ENCODE peak calls at places on chromosomes 7 and 10, in four cellular contexts. Q is nephron progenitor cell, C is GM23338, G is WTC11. R is an unnamed sample.

GRCh38 chr7:39288303-39288702 is 277.9 kb upstream of the YAE1 start:
- DNase-seq in C (no peak), G (no peak), Q (no peak), R (no peak)

GRCh38 chr7:4124904-4125477 is 557.1 kb upstream of the FOXK1 start:
- DNase-seq in G (no peak), C (no peak), Q (no peak), R (no peak)

GRCh38 chr7:85950871-85951270 is 692.8 kb upstream of the GRM3 start:
- DNase-seq in G (no peak), Q (no peak), C (no peak), R (no peak)

GRCh38 chr10:31490858-31491504 is 172.0 kb downstream of the ZEB1 start:
- DNase-seq in Q (peak), C (peak), G (no peak), R (no peak)

GRCh38 chr7:55231736-55232280 is 133.3 kb upstream of the LANCL2 start:
- DNase-seq in C (no peak), G (no peak), Q (no peak), R (no peak)

GRCh38 chr10:2576892-2577291 is 490.5 kb upstream of the PFKP start:
- DNase-seq in C (peak), G (no peak), Q (no peak), R (no peak)

GRCh38 chr10:122388287-122388997 is 13.9 kb downstream of the PLEKHA1 start:
- DNase-seq in C (no peak), G (no peak), Q (no peak), R (no peak)

GRCh38 chr10:29243750-29244149 is 45.1 kb upstream of the LYZL1 start:
- DNase-seq in G (peak), C (peak), Q (no peak), R (no peak)

DNA sequence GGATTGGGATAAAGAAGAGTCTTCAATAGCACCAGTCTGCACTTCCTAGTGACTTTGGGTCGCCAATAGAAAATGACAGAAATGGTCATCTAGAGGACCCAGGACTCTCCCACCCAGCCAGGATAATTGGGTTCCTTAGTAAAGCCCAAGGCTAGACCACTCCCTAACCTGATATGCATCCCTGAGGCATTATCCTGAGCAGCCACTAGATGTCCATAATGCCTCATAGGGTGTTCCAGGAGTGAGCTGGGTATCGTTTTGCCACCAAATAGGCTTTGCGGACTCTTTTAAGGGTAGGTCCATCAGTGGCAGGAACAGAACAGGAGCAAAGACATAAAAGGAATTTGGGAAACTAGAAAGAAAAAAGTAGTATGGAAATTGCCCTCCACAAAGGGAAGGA is 4.5 kb upstream of the LRRC4 start:
- DNase-seq in C (peak), G (no peak), Q (no peak), R (no peak)
- TF ChIP-seq CTCF in C (peak), G (no peak), Q (peak), R (peak)

GRCh38 chr7:49094866-49095265 is 170.5 kb downstream of the CDC14C start:
- DNase-seq in G (no peak), C (no peak), Q (no peak), R (no peak)

GRCh38 chr7:49089717-49090116 is 165.4 kb downstream of the CDC14C start:
- DNase-seq in Q (no peak), G (no peak), C (peak), R (no peak)

GRCh38 chr7:49091519-49091918 is 167.2 kb downstream of the CDC14C start:
- DNase-seq in Q (no peak), C (no peak), G (no peak), R (no peak)

GRCh38 chr7:49093218-49093617 is 168.9 kb downstream of the CDC14C start:
- DNase-seq in C (no peak), Q (no peak), G (no peak), R (no peak)

DNA sequence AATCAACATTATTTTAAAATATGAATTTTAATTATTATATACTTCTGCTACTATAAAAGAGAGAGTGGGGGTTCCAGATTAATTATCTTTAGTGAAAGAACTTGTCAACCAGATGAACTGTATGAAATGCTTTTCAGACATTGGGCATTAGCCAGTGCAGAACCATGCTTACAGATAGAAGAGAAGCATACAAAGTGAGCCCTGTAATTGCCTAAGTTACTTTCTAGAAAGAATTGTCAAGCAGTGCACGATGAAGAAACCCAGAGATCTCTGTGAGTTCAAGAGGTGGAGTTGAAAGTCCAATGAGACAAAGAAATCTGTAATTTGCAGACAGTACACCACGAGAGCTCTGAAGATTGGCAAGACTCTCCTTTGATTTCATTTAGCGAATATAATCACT is 166.7 kb downstream of the CDC14C start:
- DNase-seq in Q (no peak), G (no peak), C (no peak), R (no peak)
- TF ChIP-seq CTCF in Q (no peak), G (no peak), C (no peak), R (no peak)

GRCh38 chr10:131056091-131056490 is 255.4 kb downstream of the TCERG1L start:
- DNase-seq in G (no peak), Q (no peak), C (no peak), R (no peak)
- TF ChIP-seq CTCF in G (no peak), Q (no peak), C (no peak), R (no peak)

DNA sequence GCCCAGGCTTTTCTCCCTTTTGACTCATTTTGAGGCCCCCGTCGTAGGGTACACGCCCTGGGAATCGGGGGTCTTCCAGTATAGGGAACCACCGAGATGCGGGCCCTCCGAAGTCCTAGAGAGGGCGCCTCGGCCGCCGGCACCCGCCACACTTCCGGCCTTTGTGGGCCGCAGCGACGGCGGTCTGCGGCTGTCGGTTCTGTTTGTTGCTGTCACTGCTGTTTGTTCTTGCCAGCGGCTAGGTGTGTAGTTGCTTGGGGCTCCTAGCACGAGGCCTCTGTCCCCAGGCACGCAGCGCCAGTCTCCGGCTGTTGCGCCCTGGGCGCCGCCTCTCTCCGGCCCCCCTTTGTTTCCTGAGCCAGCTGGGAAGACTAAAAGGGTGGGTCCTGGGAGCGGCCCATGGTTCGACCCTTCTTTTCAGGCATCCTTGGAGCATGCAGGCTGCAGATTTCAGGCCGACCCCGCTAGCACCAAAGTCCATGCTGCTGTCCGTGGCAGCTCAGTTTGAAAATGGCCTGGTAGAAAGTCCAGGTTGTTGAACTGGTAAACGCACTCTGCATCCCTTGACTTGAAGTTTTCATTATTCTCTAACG is 17.8 kb upstream of the ZKSCAN1 start:
- DNase-seq in C (peak), Q (no peak), G (peak), R (no peak)
- TF ChIP-seq CTCF in C (no peak), Q (no peak), G (no peak), R (no peak)

DNA sequence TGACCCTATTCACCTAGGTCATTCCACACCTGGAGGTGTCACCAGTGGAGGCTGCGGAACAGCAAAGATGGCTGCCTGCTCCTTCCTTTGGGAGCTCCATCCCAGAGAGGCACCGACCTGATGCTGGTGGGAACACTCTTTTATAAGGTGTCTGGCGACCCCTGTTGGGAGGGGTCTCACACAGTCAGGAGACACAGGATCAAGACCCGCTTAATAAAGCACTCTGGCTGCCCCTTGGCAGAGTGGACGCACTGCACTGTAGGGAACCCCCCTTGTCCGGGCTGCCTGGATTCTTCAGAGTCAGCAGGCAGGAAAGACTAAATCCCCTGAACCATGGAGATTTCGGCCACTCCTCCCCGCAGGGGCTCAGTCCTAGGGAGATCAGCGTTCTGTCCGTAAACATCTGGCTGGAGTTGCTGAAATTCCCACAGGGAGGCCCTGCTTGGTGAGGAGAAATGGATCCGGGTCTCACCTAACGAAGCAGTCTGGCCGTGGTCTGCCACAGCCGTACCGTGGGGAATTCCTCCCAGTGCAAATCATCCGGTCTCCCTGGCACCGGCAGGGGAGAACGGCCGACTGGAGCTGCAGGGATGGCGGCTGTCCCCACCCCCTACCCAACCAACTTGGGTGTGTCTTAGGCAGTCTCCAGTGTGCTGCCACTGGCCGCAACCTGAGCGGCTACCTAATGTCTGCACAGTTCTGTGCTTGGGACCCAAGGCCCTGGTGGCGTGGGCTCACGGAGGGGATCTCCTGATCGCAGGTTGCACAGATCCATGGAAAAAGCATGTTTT is 66.1 kb downstream of the LSMEM1 start:
- DNase-seq in C (peak), G (peak), Q (no peak), R (peak)
- TF ChIP-seq CTCF in C (peak), G (no peak), Q (no peak), R (no peak)

GRCh38 chr7:95045236-95045923 is 138.0 kb downstream of the PPP1R9A start:
- DNase-seq in C (peak), Q (no peak), G (peak), R (no peak)
- TF ChIP-seq CTCF in C (peak), Q (no peak), G (no peak), R (no peak)

GRCh38 chr7:69893915-69894314 is 295.6 kb downstream of the AUTS2 start:
- DNase-seq in C (peak), G (no peak), Q (no peak), R (no peak)
- TF ChIP-seq CTCF in C (peak), G (no peak), Q (no peak), R (peak)

DNA sequence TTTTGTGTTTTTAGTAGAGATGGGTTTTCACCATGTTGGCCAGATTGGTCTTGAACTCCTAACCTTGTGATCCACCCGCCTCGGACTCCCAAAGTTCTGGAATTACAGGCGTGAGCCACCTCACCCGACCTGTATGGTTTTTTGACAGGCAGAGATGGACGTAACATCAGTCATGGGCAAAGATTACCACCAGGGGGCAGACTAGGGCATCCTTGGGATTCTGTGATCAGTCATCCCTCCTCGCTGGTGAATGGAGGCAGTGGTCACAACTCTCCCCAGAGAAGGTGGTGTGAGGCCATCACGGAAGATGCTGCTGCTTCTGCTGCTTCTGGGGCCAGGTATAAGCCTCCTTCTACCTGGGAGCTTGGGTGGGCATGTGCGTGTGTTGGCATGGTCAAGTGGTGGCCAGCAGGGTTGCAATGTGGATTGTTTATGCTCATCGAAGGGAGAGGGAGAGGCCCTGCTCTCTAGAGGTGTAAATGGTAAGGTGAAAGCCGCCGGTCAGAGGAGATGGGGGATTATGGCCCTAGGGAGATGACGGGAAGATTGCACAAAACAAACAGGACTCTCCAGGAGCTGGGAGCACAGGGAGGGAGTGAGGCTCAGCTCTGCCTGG is 122.7 kb upstream of the PRSS1 start:
- DNase-seq in G (peak), Q (peak), C (peak), R (peak)
- TF ChIP-seq CTCF in G (peak), Q (peak), C (peak), R (peak)

GRCh38 chr10:117462424-117462792 is 80.1 kb upstream of the EMX2 start:
- DNase-seq in C (peak), G (peak), Q (no peak), R (no peak)
- TF ChIP-seq CTCF in C (peak), G (no peak), Q (peak), R (peak)

R was measured in neural crest cell.